ENCODE peak calls at places on chromosomes 1 and 21, in nine cellular contexts. H is T-helper 1 cell, M is Right ventricle myocardium superior, K is NCI-H524, C is AG10803, X is HT1080, R is T follicular helper cell, E is NCI-H1048, Q is activated gamma-delta T cell treated with Interleukin-2 at 50 U/mL for 16 hours. U is an unnamed sample.

GRCh38 chr1:168179411-168180147 is 817 bp downstream of the TIPRL start:
- DNase-seq in H (no peak), M (no peak), K (peak), C (peak), X (peak), R (no peak), E (no peak), Q (no peak), U (no peak)

GRCh38 chr1:156807627-156808026 is 9.0 kb downstream of the SH2D2A start:
- DNase-seq in H (no peak), M (no peak), K (no peak), C (no peak), X (no peak), R (no peak), E (no peak), Q (no peak), U (no peak)

GRCh38 chr1:231420959-231421615 is 1.0 kb downstream of the EGLN1 start:
- DNase-seq in H (peak), M (peak), K (peak), C (peak), X (peak), R (peak), E (no peak), Q (peak), U (peak)

GRCh38 chr1:160419150-160419837 is 18.9 kb downstream of the VANGL2 start:
- DNase-seq in H (no peak), M (no peak), K (no peak), C (no peak), X (no peak), R (no peak), E (no peak), Q (no peak), U (no peak)

GRCh38 chr1:40794915-40795715 is 11.5 kb downstream of the KCNQ4 start:
- DNase-seq in H (no peak), M (no peak), K (no peak), C (no peak), X (no peak), R (no peak), E (no peak), Q (no peak), U (no peak)

GRCh38 chr1:115969509-115969908 is 6.8 kb upstream of the SLC22A15 start:
- DNase-seq in H (no peak), M (no peak), K (peak), C (no peak), X (peak), R (no peak), E (no peak), Q (no peak), U (no peak)

GRCh38 chr1:55275976-55276375 is 60.8 kb upstream of the USP24 start:
- DNase-seq in H (no peak), M (no peak), K (no peak), C (peak), X (no peak), R (no peak), E (no peak), Q (no peak), U (no peak)

GRCh38 chr1:154327466-154328317 is 2.4 kb downstream of the ATP8B2 start:
- DNase-seq in H (no peak), M (no peak), K (no peak), C (no peak), X (no peak), R (no peak), E (no peak), Q (no peak), U (no peak)

GRCh38 chr1:112522621-112523020 is 13.9 kb downstream of the WNT2B start:
- DNase-seq in H (no peak), M (no peak), K (no peak), C (peak), X (peak), R (no peak), E (no peak), Q (no peak), U (no peak)

GRCh38 chr1:1135339-1136111 is 19.6 kb upstream of the C1orf159 start:
- DNase-seq in H (no peak), M (no peak), K (no peak), C (no peak), X (no peak), R (no peak), E (no peak), Q (no peak), U (no peak)

GRCh38 chr21:45596704-45597318 is 46.7 kb upstream of the PCBP3 start:
- DNase-seq in H (peak), M (peak), K (peak), C (peak), X (peak), R (peak), E (peak), Q (peak), U (peak)

GRCh38 chr1:81619156-81619555 is 181.6 kb upstream of the ADGRL2 start:
- DNase-seq in H (no peak), M (no peak), K (no peak), C (no peak), X (no peak), R (no peak), E (no peak), Q (no peak), U (no peak)

GRCh38 chr1:101284021-101284420 is 47.2 kb downstream of the S1PR1 start:
- DNase-seq in H (no peak), M (no peak), K (no peak), C (no peak), X (no peak), R (peak), E (no peak), Q (peak), U (no peak)